ENCODE peak calls at places on chromosomes 1 and 21, in ten cellular contexts. T is PC-9, V is K562, R is Peyer's patch, W is tibial nerve, L is sigmoid colon, I is testis, K is cardiac muscle cell, D is MM.1S, G is adrenal gland. E is an unnamed sample.

GRCh38 chr1:57066980-57067615 is 101.3 kb upstream of the C8B start:
- DNase-seq in T (no peak), V (no peak), R (no peak), W (no peak), L (no peak), I (no peak), K (peak), D (no peak), G (no peak), E (no peak)

GRCh38 chr1:221945669-221946068 is 203.8 kb upstream of the DUSP10 start:
- DNase-seq in T (no peak), V (no peak), R (no peak), W (no peak), L (no peak), I (no peak), K (no peak), D (no peak), G (no peak), E (no peak)

GRCh38 chr1:91736999-91737615 is 148.8 kb downstream of the TGFBR3 start:
- DNase-seq in T (peak), V (no peak), R (no peak), W (no peak), L (peak), I (no peak), K (peak), D (no peak), G (peak), E (peak)

GRCh38 chr1:10299174-10299573 is 88.8 kb downstream of the KIF1B start:
- DNase-seq in T (no peak), V (no peak), R (no peak), W (no peak), L (no peak), I (no peak), K (no peak), D (peak), G (no peak), E (no peak)

GRCh38 chr1:185159966-185160365 is 3.0 kb downstream of the SWT1 start:
- DNase-seq in T (no peak), V (no peak), R (no peak), W (no peak), L (no peak), I (no peak), K (no peak), D (peak), G (no peak), E (no peak)

GRCh38 chr1:36486436-36487335 is 4.0 kb upstream of the CSF3R start:
- DNase-seq in T (peak), V (no peak), R (peak), W (peak), L (peak), I (no peak), K (no peak), D (no peak), G (peak), E (peak)

GRCh38 chr1:41487729-41488598 is 3.5 kb upstream of the EDN2 start:
- DNase-seq in T (no peak), V (no peak), R (no peak), W (no peak), L (no peak), I (no peak), K (no peak), D (no peak), G (no peak), E (no peak)

GRCh38 chr21:41953831-41954653 is at the start of gene C2CD2:
- DNase-seq in T (no peak), V (peak), R (peak), W (no peak), L (peak), I (no peak), K (peak), D (peak), G (peak), E (peak)

GRCh38 chr1:5220421-5220820 is 566.0 kb downstream of the AJAP1 start:
- DNase-seq in T (no peak), V (no peak), R (no peak), W (no peak), L (no peak), I (no peak), K (no peak), D (no peak), G (no peak), E (no peak)

GRCh38 chr1:46246548-46247432 is 773 bp upstream of the RAD54L start:
- DNase-seq in T (peak), V (peak), R (no peak), W (no peak), L (peak), I (peak), K (no peak), D (no peak), G (peak), E (no peak)

GRCh38 chr1:107358611-107359342 is 217.9 kb downstream of the NTNG1 start:
- DNase-seq in T (no peak), V (no peak), R (no peak), W (no peak), L (no peak), I (no peak), K (no peak), D (no peak), G (no peak), E (no peak)

GRCh38 chr1:160453443-160453842 is 53.1 kb downstream of the VANGL2 start:
- DNase-seq in T (no peak), V (no peak), R (no peak), W (no peak), L (no peak), I (no peak), K (no peak), D (no peak), G (no peak), E (no peak)

GRCh38 chr1:37434292-37434907 is 40.0 kb upstream of the ZC3H12A start:
- DNase-seq in T (no peak), V (peak), R (peak), W (peak), L (peak), I (peak), K (peak), D (peak), G (peak), E (peak)

GRCh38 chr1:247747616-247748015 is 325 bp downstream of the OR14A2 start:
- DNase-seq in T (no peak), V (no peak), R (no peak), W (no peak), L (no peak), I (no peak), K (no peak), D (no peak), G (no peak), E (no peak)

DNA sequence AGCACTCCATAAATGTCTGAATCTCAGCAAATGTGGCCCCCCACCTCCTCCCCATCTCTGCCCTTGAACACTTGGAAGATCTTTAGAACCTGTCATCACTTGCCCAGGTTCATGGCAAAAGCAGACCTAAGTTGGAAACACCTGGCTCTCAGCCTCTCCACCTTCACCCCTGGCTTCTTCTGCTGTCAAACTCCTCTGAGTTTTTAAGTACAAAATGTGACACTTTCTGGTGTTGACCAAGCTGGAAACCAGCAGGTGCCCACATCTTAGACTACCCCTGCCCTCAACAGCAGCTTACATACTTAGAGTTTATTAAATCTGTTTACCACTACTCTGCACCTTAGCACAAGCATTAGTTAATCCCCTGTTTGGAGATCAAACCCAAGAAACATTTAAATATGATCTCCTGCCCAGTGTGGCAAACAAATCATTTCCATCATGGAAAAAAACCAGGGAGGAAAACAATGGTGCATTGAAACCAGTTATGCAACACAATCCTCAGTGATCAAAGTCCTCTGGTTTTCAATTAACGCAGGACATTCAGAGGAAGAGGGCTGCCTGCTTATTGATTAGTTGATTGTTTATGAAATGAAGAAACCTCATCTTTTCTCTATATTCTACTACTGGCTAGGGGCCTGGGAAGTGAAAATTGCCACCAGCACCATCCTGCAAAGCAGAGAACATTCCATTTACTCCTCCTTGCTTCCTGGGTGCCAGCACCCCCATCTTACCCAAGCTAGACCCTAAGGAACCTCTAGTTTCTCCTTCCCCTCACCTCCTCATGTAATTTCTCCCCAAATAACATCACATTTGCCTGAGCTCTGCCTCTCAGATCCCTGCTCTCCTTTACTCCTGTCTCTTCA is 139.4 kb upstream of the RAB4A start:
- DNase-seq in T (no peak), V (no peak), R (no peak), W (no peak), L (no peak), I (no peak), K (no peak), D (no peak), G (no peak), E (no peak)
- H3K27ac ChIP-seq in T (no peak), V (no peak), R (peak), W (no peak), L (no peak), I (no peak), K (no peak), D (no peak), G (no peak), E (no peak)

GRCh38 chr21:45440736-45441350 is 35.9 kb downstream of the COL18A1 start:
- DNase-seq in T (no peak), V (no peak), R (no peak), W (no peak), L (no peak), I (peak), K (no peak), D (no peak), G (no peak), E (no peak)

GRCh38 chr21:45439901-45440461 is 35.0 kb downstream of the COL18A1 start:
- DNase-seq in T (no peak), V (no peak), R (no peak), W (no peak), L (no peak), I (no peak), K (no peak), D (no peak), G (no peak), E (no peak)

GRCh38 chr21:45439171-45439872 is 34.4 kb downstream of the COL18A1 start:
- DNase-seq in T (no peak), V (peak), R (peak), W (peak), L (peak), I (peak), K (peak), D (peak), G (peak), E (peak)

GRCh38 chr21:45436371-45437040 is 31.5 kb downstream of the COL18A1 start:
- DNase-seq in T (no peak), V (no peak), R (no peak), W (no peak), L (no peak), I (no peak), K (no peak), D (no peak), G (no peak), E (no peak)

DNA sequence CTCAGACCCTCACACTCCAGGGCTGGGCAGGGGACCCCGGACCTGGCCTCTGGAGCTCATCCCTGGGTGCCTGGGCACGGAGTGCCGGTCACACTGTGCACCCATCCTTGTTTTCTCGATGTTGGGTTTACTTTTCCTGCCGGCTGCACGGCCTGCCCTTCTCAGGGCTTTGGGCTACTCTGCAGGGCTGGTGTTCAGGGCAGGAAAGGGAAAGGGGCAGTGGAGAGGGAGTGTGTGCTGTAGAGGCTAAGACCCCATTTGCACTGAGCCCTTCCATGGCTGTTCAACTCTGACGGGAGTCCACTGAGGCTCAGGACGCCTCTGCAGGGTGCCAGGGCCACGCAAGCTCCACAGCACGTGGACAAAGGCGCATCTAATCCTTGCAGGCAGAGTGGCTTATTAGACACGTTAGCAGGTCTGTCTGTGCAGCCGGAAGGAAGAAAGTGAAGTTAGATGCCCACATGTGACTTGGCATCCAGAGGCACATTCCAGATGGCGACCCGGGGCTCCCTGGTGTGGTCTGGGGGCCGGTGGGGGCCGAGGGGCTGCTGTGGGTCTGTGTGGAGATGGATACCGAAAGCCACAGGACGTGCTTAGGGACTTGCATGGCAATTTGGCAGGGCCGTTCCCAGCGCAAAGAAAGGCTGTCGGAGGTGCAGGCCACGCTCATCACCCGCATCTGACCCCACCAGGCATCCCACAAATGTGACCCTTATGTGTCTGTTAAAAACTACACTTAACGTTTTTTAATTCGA is 33.6 kb downstream of the COL18A1 start:
- DNase-seq in T (no peak), V (no peak), R (no peak), W (no peak), L (no peak), I (no peak), K (no peak), D (no peak), G (no peak), E (no peak)
- H3K4me3 ChIP-seq in T (no peak), V (no peak), R (no peak), W (no peak), L (no peak), I (peak), K (no peak), D (no peak), G (no peak), E (no peak)

DNA sequence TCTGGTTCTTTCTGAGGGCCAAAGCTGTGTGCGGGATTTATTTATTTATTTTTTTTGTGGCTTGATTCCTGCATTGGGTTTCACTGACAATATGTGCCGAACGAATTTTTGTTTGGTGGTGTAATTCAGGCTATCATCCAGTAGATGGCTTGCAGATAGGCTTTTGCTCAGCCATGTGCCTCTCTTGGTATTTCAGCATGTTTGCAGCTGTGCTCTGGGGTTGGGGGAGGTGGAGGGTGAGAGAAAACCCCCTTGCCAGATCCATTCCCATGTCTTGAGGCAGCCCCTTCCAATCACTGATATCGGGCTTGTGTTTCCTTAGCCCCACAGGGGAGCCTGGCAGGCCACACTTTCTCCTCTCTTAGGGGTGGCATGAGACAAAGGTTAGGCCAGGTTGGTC is 302.4 kb downstream of the PTGER3 start:
- DNase-seq in T (no peak), V (no peak), R (no peak), W (no peak), L (no peak), I (no peak), K (no peak), D (peak), G (peak), E (no peak)
- TF ChIP-seq CTCF in T (peak), V (no peak), R (no peak), W (no peak), L (no peak), I (no peak), K (peak), D (peak), G (peak), E (no peak)

DNA sequence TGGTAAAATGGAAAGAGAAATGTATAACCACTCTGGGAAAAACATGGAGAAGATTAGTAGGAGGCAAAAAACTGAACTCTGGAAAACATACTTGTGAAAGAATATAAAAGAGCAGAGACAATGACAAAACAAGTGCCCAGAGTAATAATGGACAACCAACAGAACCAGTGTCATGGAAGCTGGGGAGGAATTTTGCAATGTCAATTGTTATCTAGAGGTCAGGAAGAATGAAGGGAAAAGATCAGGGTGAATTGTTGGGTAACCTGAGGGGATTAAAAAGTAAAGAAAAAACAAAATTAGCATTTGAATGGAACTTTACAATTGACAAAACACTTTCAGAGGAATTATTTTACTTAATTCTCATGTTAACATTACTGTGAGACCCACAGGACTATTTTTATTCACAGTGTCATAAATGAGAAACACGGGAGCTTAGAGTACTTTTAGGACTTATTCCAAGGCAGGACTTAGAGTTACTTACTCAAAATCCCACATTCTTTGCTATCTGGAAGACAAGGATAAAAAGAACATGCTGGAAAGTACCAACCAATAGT is 19.4 kb downstream of the JAM2 start:
- DNase-seq in T (no peak), V (no peak), R (no peak), W (no peak), L (no peak), I (no peak), K (no peak), D (no peak), G (no peak), E (no peak)
- H3K27ac ChIP-seq in T (no peak), V (no peak), R (no peak), W (no peak), L (no peak), I (no peak), K (no peak), D (no peak), G (no peak), E (no peak)

DNA sequence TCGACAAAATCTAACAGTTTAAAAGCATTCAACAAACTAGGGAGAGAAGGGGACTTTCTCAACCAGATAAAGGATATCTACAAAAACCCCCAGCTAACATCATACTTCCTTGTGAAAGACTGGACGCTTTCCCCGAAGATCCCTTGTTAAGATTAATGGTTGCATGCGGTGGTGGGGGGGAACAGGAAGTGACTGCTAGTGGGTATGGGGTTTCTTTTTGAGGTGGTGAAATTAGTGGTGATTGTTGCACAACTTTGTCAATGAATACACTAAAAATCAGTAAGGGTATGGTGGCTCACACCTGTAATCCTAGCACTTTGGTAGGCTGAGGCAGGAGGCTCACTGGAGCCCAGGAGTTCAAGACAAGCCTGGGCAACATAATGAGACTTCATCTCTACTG is 26.9 kb upstream of the EYA3 start:
- DNase-seq in T (no peak), V (no peak), R (peak), W (peak), L (no peak), I (no peak), K (no peak), D (no peak), G (peak), E (no peak)
- H3K4me3 ChIP-seq in T (no peak), V (no peak), R (no peak), W (no peak), L (no peak), I (no peak), K (no peak), D (no peak), G (no peak), E (no peak)

GRCh38 chr1:216119600-216119999 is 303.6 kb downstream of the USH2A start:
- DNase-seq in T (no peak), V (no peak), R (no peak), W (no peak), L (no peak), I (no peak), K (peak), D (peak), G (no peak), E (no peak)
- TF ChIP-seq CTCF in T (peak), V (peak), R (no peak), W (no peak), L (no peak), I (no peak), K (peak), D (peak), G (peak), E (peak)

DNA sequence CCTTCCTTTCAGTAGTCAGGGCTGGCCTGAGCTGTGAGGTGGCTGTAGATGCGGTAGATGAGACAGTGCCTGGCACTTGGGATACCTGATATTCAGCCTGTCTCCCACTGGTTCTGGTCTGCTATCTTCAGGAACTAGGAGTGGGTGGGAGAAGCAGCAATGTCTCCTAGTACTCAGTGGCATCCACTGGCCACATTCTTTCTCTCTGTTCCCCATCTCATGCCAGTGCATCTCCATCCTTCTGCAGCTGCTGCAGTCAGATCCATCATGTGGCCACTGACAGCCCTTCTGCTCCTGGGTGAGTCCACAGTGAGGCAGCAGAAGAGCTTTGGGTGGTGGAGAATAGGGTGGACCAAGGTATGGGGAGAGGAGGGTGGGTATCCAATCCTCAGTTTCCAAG is 1.1 kb downstream of the FCRLB start:
- DNase-seq in T (no peak), V (no peak), R (no peak), W (no peak), L (no peak), I (no peak), K (no peak), D (no peak), G (no peak), E (no peak)
- H3K27ac ChIP-seq in T (no peak), V (peak), R (no peak), W (no peak), L (no peak), I (no peak), K (no peak), D (no peak), G (no peak), E (no peak)